ENCODE peak calls at places on chromosomes 13 and 19, in ten cellular contexts. F is AG09309, G is stomach, P is colonic mucosa, B is adrenal gland, A is Peyer's patch, I is WTC11, C is dorsolateral prefrontal cortex, D is astrocyte, V is astrocyte of the spinal cord. L is an unnamed sample.

GRCh38 chr19:28313633-28314032 is 899.3 kb downstream of the UQCRFS1 start:
- DNase-seq in F (peak; percentile 88), G (no peak), P (no peak), B (no peak), A (no peak), I (no peak), C (no peak), D (peak; percentile 99), V (peak; percentile 73), L (no peak)

GRCh38 chr19:3275068-3275582 is 50.7 kb downstream of the CELF5 start:
- DNase-seq in F (no peak), G (no peak), P (no peak), B (no peak), A (no peak), I (peak; percentile 92), C (no peak), D (no peak), V (no peak), L (peak; percentile 49)

GRCh38 chr19:11538232-11539036 is at the start of gene CNN1:
- DNase-seq in F (no peak), G (peak; percentile 29), P (no peak), B (peak; percentile 33), A (peak; percentile 66), I (peak; percentile 79), C (no peak), D (peak; percentile 90), V (peak; percentile 63), L (no peak)

GRCh38 chr13:111854403-111854802 is 212.5 kb upstream of the SOX1 start:
- DNase-seq in F (no peak), G (no peak), P (no peak), B (no peak), A (no peak), I (no peak), C (no peak), D (no peak), V (no peak), L (no peak)

GRCh38 chr19:48989701-48990291 is 3.3 kb downstream of the GYS1 start:
- DNase-seq in F (no peak), G (no peak), P (no peak), B (no peak), A (no peak), I (no peak), C (no peak), D (no peak), V (no peak), L (no peak)

GRCh38 chr13:90511903-90512302 is 835.6 kb upstream of the MIR17HG start:
- DNase-seq in F (no peak), G (no peak), P (no peak), B (no peak), A (no peak), I (no peak), C (no peak), D (no peak), V (no peak), L (no peak)

GRCh38 chr19:48837081-48837524 is 812 bp upstream of the HSD17B14 start:
- DNase-seq in F (peak; percentile 42), G (peak; percentile 56), P (peak; percentile 71), B (peak; percentile 96), A (peak; percentile 92), I (peak; percentile 97), C (peak; percentile 85), D (peak; percentile 82), V (peak; percentile 83), L (peak; percentile 74)

GRCh38 chr13:84609716-84610115 is 727.4 kb upstream of the SLITRK1 start:
- DNase-seq in F (peak; percentile 11), G (no peak), P (no peak), B (no peak), A (no peak), I (no peak), C (no peak), D (peak; percentile 80), V (peak; percentile 67), L (no peak)

GRCh38 chr19:49502866-49503581 is 6.8 kb downstream of the RPS11 start:
- DNase-seq in F (peak; percentile 77), G (peak; percentile 51), P (no peak), B (no peak), A (peak; percentile 68), I (no peak), C (no peak), D (peak; percentile 44), V (peak; percentile 70), L (no peak)

GRCh38 chr19:58154287-58154678 is 3.7 kb upstream of the ZNF329 start:
- DNase-seq in F (peak; percentile 13), G (peak; percentile 26), P (peak; percentile 35), B (peak; percentile 68), A (no peak), I (peak; percentile 13), C (peak; percentile 4), D (peak; percentile 42), V (peak; percentile 37), L (no peak)

GRCh38 chr13:38685974-38686571 is 804 bp upstream of the FREM2 start:
- DNase-seq in F (no peak), G (no peak), P (peak; percentile 63), B (no peak), A (no peak), I (peak; percentile 58), C (no peak), D (peak; percentile 3), V (peak; percentile 19), L (peak; percentile 14)

GRCh38 chr19:54188224-54188871 is 1.0 kb downstream of the MBOAT7 start:
- DNase-seq in F (no peak), G (no peak), P (peak; percentile 63), B (no peak), A (peak; percentile 71), I (peak; percentile 27), C (no peak), D (peak; percentile 73), V (peak; percentile 55), L (no peak)

GRCh38 chr19:56333506-56333905 is 18.9 kb upstream of the ZSCAN5A start:
- DNase-seq in F (peak; percentile 35), G (peak; percentile 51), P (peak; percentile 60), B (peak; percentile 30), A (peak; percentile 75), I (peak; percentile 37), C (no peak), D (peak; percentile 16), V (peak; percentile 47), L (peak; percentile 16)

GRCh38 chr19:31548941-31549340 is 199.7 kb upstream of the TSHZ3 start:
- DNase-seq in F (no peak), G (no peak), P (no peak), B (peak; percentile 24), A (no peak), I (peak; percentile 34), C (no peak), D (no peak), V (peak; percentile 19), L (no peak)

GRCh38 chr19:33052352-33052972 is 12.2 kb downstream of the RHPN2 start:
- DNase-seq in F (no peak), G (peak; percentile 37), P (peak; percentile 72), B (no peak), A (no peak), I (no peak), C (no peak), D (peak; percentile 14), V (no peak), L (no peak)

GRCh38 chr13:91400094-91400462 is 1.7 kb downstream of the GPC5 start:
- DNase-seq in F (no peak), G (no peak), P (no peak), B (no peak), A (no peak), I (no peak), C (no peak), D (no peak), V (no peak), L (no peak)

DNA sequence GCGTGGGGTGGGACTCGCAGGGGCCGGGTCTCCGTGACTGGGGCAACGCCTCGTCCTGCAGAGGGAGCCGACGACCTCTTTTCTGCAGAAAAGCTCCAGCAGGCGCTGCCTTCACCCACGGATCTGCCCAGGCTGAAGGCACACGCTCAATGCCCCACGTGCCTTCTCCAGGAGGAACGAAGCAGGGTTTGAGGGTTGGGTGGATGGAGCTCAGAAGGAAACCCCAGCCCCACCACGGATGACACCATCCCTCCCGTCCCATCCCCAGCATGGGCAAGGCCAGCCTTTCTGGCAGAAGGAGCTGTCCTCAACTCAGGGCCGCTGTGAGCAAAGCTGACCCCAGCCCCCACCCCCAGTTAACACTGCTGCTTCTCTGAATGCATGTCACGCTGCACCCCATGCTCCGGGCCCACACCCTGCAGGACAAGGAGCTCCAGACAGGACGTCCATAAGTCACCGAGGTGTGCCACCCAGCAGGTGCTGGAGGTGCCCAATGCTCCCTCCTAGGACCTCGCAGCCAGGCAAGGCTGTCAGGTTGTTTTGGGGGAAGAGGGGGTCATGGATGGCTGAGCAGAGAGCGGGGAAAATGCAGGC is 7.4 kb downstream of the C19orf25 start:
- DNase-seq in F (no peak), G (no peak), P (no peak), B (no peak), A (no peak), I (no peak), C (peak; percentile 45), D (no peak), V (no peak), L (no peak)
- TF ChIP-seq CTCF in F (peak; percentile 16), G (no peak), P (no peak), B (no peak), A (no peak), I (no peak), C (no peak), D (no peak), V (no peak), L (peak; percentile 20)

DNA sequence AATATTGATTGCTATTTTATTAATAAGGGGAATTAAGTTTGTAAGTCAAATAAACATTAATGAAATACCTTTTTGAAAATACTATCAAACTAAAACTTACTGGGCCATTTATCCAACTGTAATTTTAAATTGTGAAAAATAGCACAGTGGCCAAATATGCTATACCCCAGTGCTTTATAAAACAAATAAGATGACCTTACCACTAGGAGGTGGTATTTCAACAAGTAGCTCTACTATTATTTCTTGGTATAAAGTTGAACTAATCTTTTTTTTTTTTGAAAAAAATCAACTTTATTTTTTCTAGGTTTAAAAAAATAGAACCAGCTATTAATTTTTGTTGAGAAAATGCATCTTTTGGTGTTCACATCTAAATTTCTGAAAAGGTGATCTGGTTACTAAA is 14.7 kb downstream of the LACC1 start:
- DNase-seq in F (no peak), G (no peak), P (no peak), B (no peak), A (no peak), I (no peak), C (no peak), D (no peak), V (no peak), L (no peak)
- TF ChIP-seq CTCF in F (no peak), G (no peak), P (no peak), B (no peak), A (no peak), I (no peak), C (no peak), D (no peak), V (peak; percentile 32), L (peak; percentile 47)

GRCh38 chr13:102928971-102929370 is 83.1 kb downstream of the ERCC5 start:
- DNase-seq in F (no peak), G (no peak), P (no peak), B (no peak), A (no peak), I (no peak), C (no peak), D (no peak), V (no peak), L (no peak)
- TF ChIP-seq CTCF in F (no peak), G (no peak), P (no peak), B (no peak), A (no peak), I (no peak), C (no peak), D (no peak), V (no peak), L (no peak)

DNA sequence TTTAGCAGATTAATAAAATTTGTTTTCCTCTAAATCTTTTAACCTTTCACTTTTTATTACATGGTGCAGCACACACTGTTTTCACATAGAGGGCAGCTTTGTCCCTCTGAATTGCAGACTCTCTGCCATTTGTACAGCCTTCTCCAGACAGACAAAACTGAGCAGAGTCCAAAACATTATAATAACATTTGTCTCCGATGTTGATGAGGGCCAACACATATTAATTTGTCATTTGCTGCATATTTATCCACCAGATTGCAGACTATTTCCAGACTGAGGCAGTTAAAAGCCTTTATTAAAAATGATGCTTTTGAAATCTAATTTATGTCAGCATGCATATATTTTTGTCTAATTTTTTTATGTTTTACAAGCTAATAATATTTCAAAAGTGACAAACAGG is 1251.9 kb upstream of the SLC10A2 start:
- DNase-seq in F (no peak), G (no peak), P (no peak), B (no peak), A (no peak), I (no peak), C (no peak), D (peak; percentile 41), V (peak; percentile 55), L (no peak)
- TF ChIP-seq CTCF in F (no peak), G (no peak), P (no peak), B (peak; percentile 3), A (no peak), I (no peak), C (peak; percentile 18), D (peak; percentile 52), V (peak; percentile 59), L (peak; percentile 59)

L was measured in progenitor cell of endocrine pancreas.